ENCODE peak calls at places on chromosomes 12 and 14, in nine cellular contexts. J is GM13976, M is left lung, K is B cell, L is kidney epithelial cell, S is WTC11, A is RWPE1, F is suprapubic skin, Y is fibroblast of the aortic adventitia. T is an unnamed sample.

GRCh38 chr14:48563465-48563864 is 888.1 kb upstream of the MDGA2 start:
- DNase-seq in S (no peak), M (no peak), F (no peak), Y (no peak), K (no peak), J (no peak), A (peak), L (peak), T (no peak)

GRCh38 chr12:64912501-64912900 is 88.1 kb downstream of the TBC1D30 start:
- DNase-seq in S (no peak), A (no peak), Y (peak), K (no peak), J (no peak), M (no peak), L (no peak), F (no peak), T (no peak)

GRCh38 chr12:119149270-119149669 is 29.5 kb upstream of the HSPB8 start:
- DNase-seq in K (no peak), L (no peak), M (no peak), Y (no peak), J (no peak), F (no peak), S (no peak), A (no peak), T (no peak)

GRCh38 chr14:36254020-36254614 is 66.3 kb downstream of the MBIP start:
- DNase-seq in Y (peak), F (no peak), K (no peak), L (peak), M (no peak), A (no peak), J (no peak), S (no peak), T (no peak)

GRCh38 chr12:9113296-9113986 is 2.3 kb downstream of the A2M start:
- DNase-seq in S (no peak), L (no peak), A (no peak), Y (no peak), K (no peak), J (no peak), F (no peak), M (no peak), T (no peak)

GRCh38 chr12:41466762-41467270 is 278.7 kb downstream of the PDZRN4 start:
- DNase-seq in Y (no peak), S (peak), A (no peak), M (no peak), L (no peak), J (no peak), K (no peak), F (no peak), T (no peak)

GRCh38 chr14:95341115-95341514 is 21.4 kb upstream of the CLMN start:
- DNase-seq in K (no peak), S (no peak), J (no peak), A (no peak), L (no peak), Y (no peak), F (no peak), M (no peak), T (no peak)

GRCh38 chr12:113659416-113659815 is 187.7 kb upstream of the LHX5 start:
- DNase-seq in S (no peak), M (no peak), A (no peak), Y (no peak), J (no peak), F (no peak), K (no peak), L (no peak), T (no peak)

GRCh38 chr12:19694627-19695026 is 255.3 kb downstream of the AEBP2 start:
- DNase-seq in M (no peak), J (no peak), Y (peak), A (no peak), L (no peak), S (no peak), K (no peak), F (no peak), T (no peak)

GRCh38 chr12:54282949-54283593 is 2.5 kb downstream of the HNRNPA1 start:
- DNase-seq in M (no peak), A (no peak), L (no peak), K (no peak), S (no peak), J (no peak), F (no peak), Y (no peak), T (no peak)

GRCh38 chr12:51270847-51271518 is 768 bp upstream of the SMAGP start:
- DNase-seq in F (no peak), J (no peak), M (no peak), Y (peak), A (peak), K (peak), L (peak), S (no peak), T (no peak)

GRCh38 chr12:70733385-70733784 is 96.2 kb upstream of the PTPRB start:
- DNase-seq in K (peak), M (no peak), A (peak), Y (peak), J (peak), F (no peak), S (no peak), L (no peak), T (no peak)

GRCh38 chr12:2391740-2392341 is 339.1 kb downstream of the CACNA1C start:
- DNase-seq in A (no peak), K (no peak), Y (no peak), M (no peak), L (no peak), S (no peak), F (no peak), J (no peak), T (no peak)

GRCh38 chr14:74558655-74559054 is 53.4 kb downstream of the LTBP2 start:
- DNase-seq in A (no peak), L (no peak), J (no peak), F (no peak), K (no peak), M (no peak), Y (peak), S (no peak), T (no peak)

GRCh38 chr12:121916719-121917118 is 1.7 kb upstream of the CFAP251 start:
- DNase-seq in Y (peak), K (peak), L (no peak), S (no peak), A (no peak), J (no peak), F (no peak), M (no peak), T (no peak)

GRCh38 chr12:120460157-120460556 is 9.4 kb downstream of the SRSF9 start:
- DNase-seq in M (no peak), K (no peak), L (no peak), S (no peak), Y (no peak), F (no peak), J (no peak), A (no peak), T (no peak)

GRCh38 chr12:131710464-131711457 is at the start of gene SFSWAP:
- DNase-seq in F (no peak), L (no peak), K (peak), S (peak), J (peak), M (peak), A (peak), Y (peak), T (no peak)

GRCh38 chr12:124686001-124686884 is 118.8 kb upstream of the NCOR2 start:
- DNase-seq in Y (peak), S (no peak), L (no peak), A (peak), K (no peak), F (no peak), J (no peak), M (no peak), T (no peak)

GRCh38 chr14:80364274-80364673 is 153.0 kb upstream of the DIO2 start:
- DNase-seq in A (peak), K (no peak), F (no peak), S (no peak), L (no peak), Y (peak), J (no peak), M (no peak), T (no peak)
- TF ChIP-seq CTCF in A (no peak), K (no peak), F (no peak), S (no peak), L (peak), Y (peak), J (no peak), M (no peak), T (peak)

GRCh38 chr14:70567791-70568190 is 32.7 kb downstream of the MED6 start:
- DNase-seq in S (peak), J (peak), Y (peak), K (peak), L (no peak), M (no peak), F (no peak), A (peak), T (no peak)
- TF ChIP-seq CTCF in S (peak), J (peak), Y (peak), K (peak), L (peak), M (peak), F (no peak), A (no peak), T (peak)

DNA sequence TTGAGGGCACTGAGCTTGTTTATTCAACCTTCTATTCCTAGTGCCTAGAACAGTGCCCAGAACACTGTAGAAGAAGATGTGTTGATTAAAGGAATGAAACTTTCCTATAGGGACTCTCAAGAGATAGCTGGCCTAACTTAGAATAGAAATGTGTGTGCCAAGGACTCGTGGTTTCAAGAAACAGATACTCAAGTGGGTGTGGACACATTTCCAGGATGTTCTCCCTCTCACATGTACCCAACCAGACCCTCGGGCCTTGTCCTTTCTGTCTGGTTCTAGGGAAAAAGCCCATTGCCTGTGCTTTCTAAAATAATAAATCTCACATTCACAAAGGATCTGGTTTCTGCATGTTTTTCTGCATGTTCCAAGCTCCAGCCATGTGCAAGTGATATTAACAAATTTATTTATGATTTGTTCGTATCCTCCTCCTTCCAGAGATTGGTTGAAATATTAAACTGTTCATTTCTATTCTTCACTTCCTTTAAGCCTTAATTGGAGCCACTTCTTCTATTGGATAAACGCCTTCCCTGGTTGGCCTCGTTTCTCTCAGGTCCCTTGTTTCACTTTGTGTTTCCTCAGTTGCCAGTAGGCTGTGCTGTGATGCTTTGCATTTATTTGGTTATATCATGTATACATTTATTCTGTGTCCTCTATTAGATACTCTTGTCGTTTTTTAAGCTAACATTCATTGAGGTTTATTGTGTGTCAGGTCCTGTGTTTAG is 89.8 kb downstream of the CRADD start:
- DNase-seq in A (peak), J (peak), S (no peak), L (no peak), M (no peak), F (no peak), Y (peak), K (no peak), T (no peak)
- TF ChIP-seq CTCF in A (peak), J (peak), S (no peak), L (peak), M (peak), F (peak), Y (peak), K (no peak), T (peak)

GRCh38 chr14:50360851-50361250 is 35.8 kb downstream of the CDKL1 start:
- DNase-seq in Y (no peak), M (no peak), L (no peak), K (no peak), F (no peak), A (peak), S (no peak), J (no peak), T (no peak)
- TF ChIP-seq CTCF in Y (no peak), M (no peak), L (no peak), K (no peak), F (no peak), A (no peak), S (no peak), J (no peak), T (no peak)

DNA sequence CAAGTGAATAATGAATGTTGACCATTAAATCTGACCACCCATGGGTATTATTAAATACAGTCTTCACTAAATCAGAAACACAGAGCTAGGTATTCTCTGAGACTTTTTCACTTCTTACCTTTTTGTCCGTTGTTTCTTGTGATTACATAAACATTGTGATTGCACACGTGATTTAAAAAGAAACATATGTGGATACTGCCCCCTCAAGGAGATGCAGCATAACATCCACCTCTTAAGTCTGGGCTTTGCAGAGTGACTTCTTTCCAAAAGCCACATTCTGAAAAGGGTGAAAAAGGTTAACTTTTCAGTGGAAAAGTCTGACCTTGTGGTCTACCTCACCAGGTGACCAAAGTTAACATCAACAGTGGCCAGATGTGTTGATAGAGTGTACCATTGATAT is 185.5 kb upstream of the FAR2 start:
- DNase-seq in S (no peak), M (no peak), F (no peak), A (peak), Y (peak), J (no peak), L (no peak), K (no peak), T (no peak)
- TF ChIP-seq CTCF in S (no peak), M (no peak), F (no peak), A (no peak), Y (peak), J (no peak), L (no peak), K (no peak), T (peak)

T was measured in chondrocyte.